ENCODE peak calls at places on chromosomes 13 and 19, in nine cellular contexts. P, F, W, Y, E, L, D, M and S are unnamed samples.

GRCh38 chr13:24338721-24339120 is 29.3 kb downstream of the C1QTNF9 start:
- DNase-seq in P (no peak), F (no peak), W (no peak), Y (no peak), E (no peak), L (no peak), D (no peak), M (no peak), S (no peak)

GRCh38 chr13:95195146-95195545 is 106.1 kb downstream of the ABCC4 start:
- DNase-seq in P (no peak), F (no peak), W (no peak), Y (no peak), E (peak; percentile 27), L (no peak), D (no peak), M (no peak), S (no peak)

GRCh38 chr19:45848922-45849321 is 14.0 kb downstream of the SYMPK start:
- DNase-seq in P (no peak), F (no peak), W (no peak), Y (no peak), E (no peak), L (no peak), D (no peak), M (no peak), S (no peak)

GRCh38 chr13:97058417-97058816 is 64.1 kb upstream of the OXGR1 start:
- DNase-seq in P (no peak), F (no peak), W (no peak), Y (no peak), E (no peak), L (no peak), D (no peak), M (no peak), S (no peak)

GRCh38 chr13:97385146-97385545 is 48.8 kb upstream of the RAP2A start:
- DNase-seq in P (no peak), F (no peak), W (no peak), Y (no peak), E (no peak), L (peak; percentile 17), D (no peak), M (no peak), S (no peak)

GRCh38 chr13:62294210-62294609 is 878.6 kb upstream of the PCDH20 start:
- DNase-seq in P (no peak), F (no peak), W (no peak), Y (no peak), E (no peak), L (peak; percentile 18), D (no peak), M (no peak), S (no peak)

GRCh38 chr13:39779337-39780270 is 124.1 kb downstream of the COG6 start:
- DNase-seq in P (no peak), F (no peak), W (no peak), Y (no peak), E (no peak), L (peak; percentile 36), D (no peak), M (no peak), S (no peak)

GRCh38 chr19:44668985-44669764 is 2.1 kb upstream of the CEACAM19 start:
- DNase-seq in P (no peak), F (no peak), W (no peak), Y (no peak), E (no peak), L (no peak), D (no peak), M (no peak), S (no peak)

GRCh38 chr19:5130371-5131030 is 161.6 kb downstream of the KDM4B start:
- DNase-seq in P (no peak), F (no peak), W (no peak), Y (no peak), E (no peak), L (no peak), D (no peak), M (no peak), S (peak; percentile 43)

GRCh38 chr19:9913237-9914000 is 22.9 kb downstream of the OLFM2 start:
- DNase-seq in P (no peak), F (no peak), W (no peak), Y (no peak), E (peak; percentile 36), L (no peak), D (peak; percentile 28), M (peak; percentile 19), S (peak; percentile 68)

GRCh38 chr19:17202249-17202648 is 12.9 kb upstream of the USE1 start:
- DNase-seq in P (no peak), F (no peak), W (no peak), Y (no peak), E (no peak), L (no peak), D (no peak), M (no peak), S (no peak)

GRCh38 chr19:47719047-47719885 is 6.0 kb downstream of the EHD2 start:
- DNase-seq in P (peak; percentile 98), F (peak; percentile 78), W (peak; percentile 99), Y (no peak), E (peak; percentile 86), L (peak; percentile 99), D (peak; percentile 60), M (peak; percentile 93), S (peak; percentile 79)

GRCh38 chr19:4246767-4247593 is at the start of gene YJU2:
- DNase-seq in P (peak; percentile 100), F (peak; percentile 99), W (peak; percentile 99), Y (peak; percentile 98), E (peak; percentile 99), L (peak; percentile 99), D (peak; percentile 99), M (peak; percentile 97), S (peak; percentile 99)

GRCh38 chr13:99287544-99287943 is 19.7 kb downstream of the GPR183 start:
- DNase-seq in P (no peak), F (no peak), W (no peak), Y (no peak), E (peak; percentile 65), L (no peak), D (no peak), M (no peak), S (no peak)

GRCh38 chr13:32473650-32474049 is 45.7 kb upstream of the N4BP2L1 start:
- DNase-seq in P (no peak), F (no peak), W (no peak), Y (no peak), E (no peak), L (no peak), D (no peak), M (no peak), S (no peak)
- H3K4me1 ChIP-seq in P (peaks cover 3% of the 10 kb centered on the region), F (peaks cover 53% of the 10 kb centered on the region), W (no peaks in the 10 kb centered on the region), Y (no peaks in the 10 kb centered on the region), E (peaks cover 19% of the 10 kb centered on the region), L (no peaks in the 10 kb centered on the region), D (no peaks in the 10 kb centered on the region), M (no peaks in the 10 kb centered on the region), S (no peaks in the 10 kb centered on the region)

GRCh38 chr13:20814224-20814910 is 40.6 kb upstream of the EEF1AKMT1 start:
- DNase-seq in P (peak; percentile 96), F (peak; percentile 95), W (peak; percentile 93), Y (peak; percentile 66), E (peak; percentile 43), L (peak; percentile 96), D (peak; percentile 74), M (peak; percentile 89), S (peak; percentile 83)
- TF ChIP-seq POLR2A in P (no peak), F (no peak), W (no peak), Y (no peak), E (no peak), L (no peak), D (no peak), M (no peak), S (no peak)

GRCh38 chr19:8517551-8518442 is 3.8 kb upstream of the ZNF414 start:
- DNase-seq in P (no peak), F (no peak), W (no peak), Y (no peak), E (no peak), L (no peak), D (no peak), M (no peak), S (no peak)
- H3K4me3 ChIP-seq in P (no peak overlapping the region), F (no peak overlapping the region), W (no peak overlapping the region), Y (peak overlapping the region; percentile 20), E (no peak overlapping the region), L (no peak overlapping the region), D (no peak overlapping the region), M (no peak overlapping the region), S (no peak overlapping the region)

GRCh38 chr13:31207630-31208549 is 8.1 kb downstream of the B3GLCT start:
- DNase-seq in P (peak; percentile 90), F (peak; percentile 23), W (peak; percentile 82), Y (no peak), E (peak; percentile 80), L (peak; percentile 73), D (no peak), M (peak; percentile 70), S (no peak)
- H3K4me1 ChIP-seq in P (peaks cover 31% of the 10 kb centered on the region), F (peaks cover 23% of the 10 kb centered on the region), W (peaks cover 28% of the 10 kb centered on the region), Y (peaks cover 4% of the 10 kb centered on the region), E (peaks cover 28% of the 10 kb centered on the region), L (peaks cover 10% of the 10 kb centered on the region), D (peaks cover 22% of the 10 kb centered on the region), M (peaks cover 12% of the 10 kb centered on the region), S (peaks cover 13% of the 10 kb centered on the region)

DNA sequence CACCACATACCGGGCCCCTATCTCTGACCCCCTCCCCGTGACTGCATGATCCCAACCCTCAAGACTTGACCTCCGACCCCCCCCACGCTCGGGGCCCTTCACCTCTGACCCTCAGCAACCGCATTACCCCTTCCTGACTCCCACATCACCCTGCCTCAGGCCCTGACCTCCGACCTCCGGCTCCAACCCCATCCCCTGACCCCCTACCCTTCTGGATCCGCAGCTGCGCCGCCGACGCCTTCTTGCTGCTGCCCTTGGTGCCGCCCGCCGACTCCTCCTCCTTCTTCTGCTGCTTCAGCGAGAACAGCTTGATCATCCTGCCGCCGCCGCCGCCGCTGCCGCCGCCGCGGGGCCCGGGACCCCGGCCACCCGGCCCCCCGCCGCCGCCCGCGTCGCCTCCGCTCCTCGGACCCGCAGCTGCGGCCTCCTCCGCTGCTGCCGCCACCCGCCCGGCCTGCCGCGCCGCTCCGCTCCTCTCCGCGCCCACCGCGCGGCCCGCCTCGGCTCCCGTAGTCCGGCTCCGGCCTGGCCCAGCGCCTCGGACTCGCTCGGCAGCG is at the start of gene UBE2M:
- DNase-seq in P (no peak), F (peak; percentile 43), W (peak; percentile 82), Y (no peak), E (no peak), L (no peak), D (peak; percentile 63), M (peak; percentile 70), S (peak; percentile 73)
- TF ChIP-seq POLR2A in P (no peak), F (peak; percentile 5), W (no peak), Y (no peak), E (no peak), L (no peak), D (no peak), M (no peak), S (no peak)